ENCODE peak calls at places on chromosomes 5 and 9, in nine cellular contexts. G is heart left ventricle, P is fibroblast of lung, Y is H9, U is brain microvascular endothelial cell, Z is astrocyte, Q is suprapubic skin, A is kidney, O is neural progenitor cell. C is an unnamed sample.

GRCh38 chr9:2257530-2257929 is 242.4 kb downstream of the SMARCA2 start:
- DNase-seq in G (no peak), Z (no peak), O (no peak), Y (no peak), Q (no peak), U (no peak), P (no peak), A (no peak), C (no peak)

GRCh38 chr9:3896576-3896975 is 370.8 kb upstream of the RFX3 start:
- DNase-seq in Y (no peak), U (no peak), A (no peak), O (no peak), G (no peak), P (no peak), Z (no peak), Q (no peak), C (no peak)

GRCh38 chr9:34566972-34567371 is 22.6 kb downstream of the CNTFR start:
- DNase-seq in Y (no peak), Q (no peak), P (no peak), O (no peak), U (no peak), A (peak), Z (no peak), G (peak), C (no peak)

GRCh38 chr5:141680751-141681201 is 1.3 kb downstream of the ARAP3 start:
- DNase-seq in Z (peak), O (peak), G (peak), Q (no peak), U (peak), Y (peak), A (no peak), P (no peak), C (peak)

GRCh38 chr9:9352877-9353481 is 1259.8 kb downstream of the PTPRD start:
- DNase-seq in U (peak), G (no peak), A (no peak), Z (no peak), P (peak), Q (no peak), O (peak), Y (no peak), C (peak)

GRCh38 chr5:175772747-175773533 is 98.4 kb upstream of the CPLX2 start:
- DNase-seq in P (no peak), A (no peak), Y (peak), G (no peak), U (no peak), Q (no peak), Z (no peak), O (peak), C (peak)

GRCh38 chr9:137696526-137696925 is 77.7 kb downstream of the EHMT1 start:
- DNase-seq in O (no peak), Z (no peak), Y (no peak), G (no peak), Q (no peak), U (no peak), A (no peak), P (no peak), C (no peak)

GRCh38 chr9:97710356-97711222 is 13.4 kb upstream of the XPA start:
- DNase-seq in O (peak), P (peak), Y (peak), Z (peak), Q (no peak), A (no peak), U (peak), G (peak), C (peak)

GRCh38 chr5:112238473-112238872 is 180.6 kb downstream of the EPB41L4A start:
- DNase-seq in P (no peak), G (no peak), O (peak), Z (no peak), Q (no peak), U (no peak), Y (no peak), A (no peak), C (no peak)

GRCh38 chr5:56145106-56145505 is 88.0 kb downstream of the ANKRD55 start:
- DNase-seq in G (no peak), A (no peak), Z (no peak), Q (no peak), Y (no peak), P (no peak), U (no peak), O (no peak), C (no peak)

GRCh38 chr9:26950521-26950920 is 3.5 kb upstream of the PLAA start:
- DNase-seq in Q (no peak), O (no peak), A (no peak), G (no peak), Z (no peak), Y (no peak), U (no peak), P (no peak), C (no peak)

GRCh38 chr5:172559004-172559932 is 81.8 kb upstream of the NEURL1B start:
- DNase-seq in G (peak), Z (peak), P (peak), A (peak), Y (no peak), O (no peak), Q (no peak), U (peak), C (no peak)

GRCh38 chr5:93941897-93942296 is 200.5 kb upstream of the POU5F2 start:
- DNase-seq in A (no peak), Z (no peak), Y (no peak), G (no peak), O (no peak), U (no peak), P (no peak), Q (no peak), C (no peak)

GRCh38 chr5:143605403-143606005 is 202.0 kb upstream of the NR3C1 start:
- DNase-seq in G (peak), Q (no peak), Y (no peak), Z (peak), U (peak), A (no peak), O (no peak), P (peak), C (no peak)

GRCh38 chr5:140357731-140358093 is 2.3 kb upstream of the SLC4A9 start:
- DNase-seq in Z (peak), P (peak), O (peak), Q (peak), Y (peak), U (peak), A (peak), G (peak), C (peak)

GRCh38 chr9:3337515-3337914 is 188.3 kb downstream of the RFX3 start:
- DNase-seq in G (peak), Q (no peak), U (peak), P (peak), Z (peak), Y (no peak), A (peak), O (no peak), C (no peak)

GRCh38 chr9:132169672-132170392 is 8.0 kb downstream of the NTNG2 start:
- DNase-seq in U (no peak), O (peak), G (peak), Q (no peak), Z (peak), P (peak), Y (peak), A (no peak), C (peak)

GRCh38 chr5:16547200-16547842 is 69.5 kb downstream of the RETREG1 start:
- DNase-seq in G (no peak), Z (peak), Y (no peak), Q (no peak), A (no peak), U (peak), O (no peak), P (no peak), C (no peak)

GRCh38 chr9:121731919-121732318 is 80.5 kb downstream of the DAB2IP start:
- DNase-seq in U (no peak), Z (no peak), Y (no peak), G (no peak), P (no peak), Q (no peak), A (no peak), O (no peak), C (no peak)

GRCh38 chr5:150107909-150108447 is 21.6 kb upstream of the CSF1R start:
- DNase-seq in O (no peak), Y (no peak), Z (no peak), G (no peak), Q (no peak), U (no peak), P (peak), A (no peak), C (no peak)

GRCh38 chr9:76044420-76044819 is 153.9 kb downstream of the PCSK5 start:
- DNase-seq in P (peak), A (no peak), O (no peak), Y (no peak), Z (peak), Q (no peak), U (peak), G (no peak), C (no peak)

GRCh38 chr5:127785098-127785927 is 82.1 kb downstream of the CCDC192 start:
- DNase-seq in Q (no peak), P (peak), G (no peak), U (peak), A (no peak), Z (peak), O (no peak), Y (no peak), C (no peak)

GRCh38 chr5:96691503-96692303 is 29.5 kb downstream of the CAST start:
- DNase-seq in Z (no peak), A (no peak), P (peak), Q (no peak), O (no peak), Y (no peak), G (no peak), U (no peak), C (no peak)

GRCh38 chr9:82548030-82548429 is 514.9 kb downstream of the RASEF start:
- DNase-seq in A (no peak), U (no peak), Q (no peak), G (no peak), Z (no peak), Y (no peak), P (no peak), O (no peak), C (no peak)

GRCh38 chr5:51644976-51645375 is 261.7 kb downstream of the ISL1 start:
- DNase-seq in Q (no peak), Z (no peak), O (no peak), P (no peak), U (no peak), G (no peak), A (no peak), Y (no peak), C (no peak)

GRCh38 chr9:84315278-84315877 is 25.2 kb downstream of the SLC28A3 start:
- DNase-seq in P (peak), Y (peak), G (peak), Q (no peak), A (no peak), O (peak), Z (peak), U (peak), C (peak)

GRCh38 chr9:68755752-68756151 is 50.7 kb downstream of the PIP5K1B start:
- DNase-seq in G (no peak), Z (no peak), U (no peak), O (peak), Y (no peak), Q (no peak), P (no peak), A (no peak), C (no peak)

GRCh38 chr5:84673785-84674184 is 289.1 kb upstream of the EDIL3 start:
- DNase-seq in U (no peak), Q (no peak), Y (no peak), G (no peak), O (no peak), A (no peak), Z (no peak), P (no peak), C (no peak)

GRCh38 chr5:98349251-98349989 is 424.0 kb upstream of the RGMB start:
- DNase-seq in Z (peak), O (peak), Y (no peak), U (peak), A (no peak), P (peak), G (no peak), Q (no peak), C (peak)

GRCh38 chr5:40367260-40367659 is 312.5 kb upstream of the PTGER4 start:
- DNase-seq in O (no peak), G (no peak), P (peak), A (no peak), U (peak), Y (no peak), Q (no peak), Z (no peak), C (peak)

DNA sequence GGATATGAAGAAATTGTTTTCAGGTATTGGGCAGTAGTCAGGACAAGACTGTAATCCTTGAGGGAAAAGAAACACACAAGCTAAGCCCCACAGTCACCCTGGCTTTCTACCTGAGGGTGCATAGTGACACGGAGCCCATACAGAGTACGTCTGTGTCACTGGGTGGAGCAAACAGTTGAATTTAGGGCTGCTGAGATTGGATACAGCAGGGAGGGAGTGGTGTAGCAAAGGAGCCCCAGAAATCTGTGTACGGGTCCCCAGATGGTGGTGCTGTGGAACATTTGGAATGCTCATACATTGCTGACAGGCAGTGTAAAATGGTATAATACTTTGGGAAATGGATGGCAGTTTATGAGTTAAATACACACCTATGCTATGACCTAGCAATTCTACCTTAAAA is 5.1 kb downstream of the TRMT10B start:
- DNase-seq in A (no peak), P (no peak), G (no peak), Y (no peak), Q (no peak), Z (no peak), U (no peak), O (no peak), C (no peak)
- TF ChIP-seq CTCF in A (no peak), P (no peak), G (no peak), Y (no peak), Q (no peak), Z (no peak), U (no peak), O (no peak), C (no peak)

GRCh38 chr5:134349463-134349862 is 17.5 kb downstream of the CDKL3 start:
- DNase-seq in O (no peak), Q (no peak), U (no peak), A (no peak), Z (no peak), G (no peak), P (no peak), Y (no peak), C (no peak)

GRCh38 chr5:134345996-134346395 is 21.0 kb downstream of the CDKL3 start:
- DNase-seq in Z (no peak), P (no peak), U (no peak), O (no peak), A (no peak), Q (no peak), G (no peak), Y (peak), C (no peak)
- H3K27ac ChIP-seq in Z (no peak), P (no peak), U (no peak), O (no peak), A (no peak), Q (peak), G (no peak), Y (peak), C (no peak)

GRCh38 chr5:179261301-179262125 is 83.7 kb downstream of the ADAMTS2 start:
- DNase-seq in O (peak), G (peak), Q (peak), U (no peak), Z (no peak), P (peak), A (peak), Y (peak), C (no peak)
- TF ChIP-seq CTCF in O (peak), G (no peak), Q (no peak), U (peak), Z (no peak), P (peak), A (no peak), Y (peak), C (peak)

GRCh38 chr5:76804266-76804665 is 14.6 kb upstream of the F2RL1 start:
- DNase-seq in A (no peak), G (no peak), U (peak), P (no peak), O (no peak), Z (peak), Y (no peak), Q (no peak), C (no peak)
- H3K27ac ChIP-seq in A (no peak), G (no peak), U (peak), P (no peak), O (no peak), Z (peak), Y (no peak), Q (no peak), C (no peak)

DNA sequence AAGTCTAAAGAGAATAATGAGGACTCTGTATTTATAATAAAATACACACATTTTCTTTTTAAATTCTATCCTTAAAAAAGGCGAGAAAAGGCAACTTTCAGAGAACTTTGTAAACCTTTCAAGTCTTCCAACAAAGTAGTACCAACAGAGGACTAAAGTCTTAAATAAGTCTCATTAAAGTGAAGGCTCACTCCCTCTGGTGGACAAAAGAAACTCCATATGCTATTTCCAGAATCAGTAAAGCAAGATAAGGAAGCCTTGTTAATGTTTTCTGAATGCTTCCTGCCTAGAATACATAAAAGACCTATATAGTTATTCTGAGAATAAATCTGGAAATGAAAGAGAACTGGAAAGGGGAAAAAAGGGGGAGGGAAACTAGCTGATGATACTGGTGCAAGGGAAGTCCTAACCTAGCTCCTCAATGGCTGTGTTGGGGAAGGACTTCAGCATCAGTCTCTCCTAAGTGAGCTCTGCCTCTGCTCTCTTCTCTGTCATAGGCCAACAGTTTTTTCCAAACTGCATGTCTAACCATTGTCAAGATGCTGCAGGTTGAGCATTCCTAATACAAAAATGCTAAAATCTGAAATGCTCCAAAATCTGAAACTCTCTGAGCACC is 7.2 kb downstream of the HMGCS1 start:
- DNase-seq in P (peak), A (no peak), Q (no peak), U (peak), G (no peak), Z (peak), Y (no peak), O (peak), C (peak)
- TF ChIP-seq CTCF in P (peak), A (peak), Q (peak), U (peak), G (peak), Z (peak), Y (peak), O (peak), C (peak)

GRCh38 chr5:69206528-69207190 is 17.3 kb downstream of the CENPH start:
- DNase-seq in A (no peak), Q (no peak), P (no peak), O (no peak), Z (no peak), Y (no peak), G (no peak), U (peak), C (no peak)

GRCh38 chr5:69212022-69212421 is 22.6 kb downstream of the CENPH start:
- DNase-seq in Z (no peak), O (no peak), A (no peak), Y (no peak), P (no peak), Q (no peak), G (no peak), U (no peak), C (no peak)

GRCh38 chr5:69209607-69210006 is 20.2 kb downstream of the CENPH start:
- DNase-seq in P (no peak), O (no peak), Z (no peak), Q (no peak), U (no peak), A (no peak), G (no peak), Y (no peak), C (no peak)

GRCh38 chr5:69213513-69214215 is 21.0 kb upstream of the CDK7 start:
- DNase-seq in Y (no peak), P (peak), Z (peak), U (peak), A (no peak), O (no peak), G (no peak), Q (no peak), C (no peak)

DNA sequence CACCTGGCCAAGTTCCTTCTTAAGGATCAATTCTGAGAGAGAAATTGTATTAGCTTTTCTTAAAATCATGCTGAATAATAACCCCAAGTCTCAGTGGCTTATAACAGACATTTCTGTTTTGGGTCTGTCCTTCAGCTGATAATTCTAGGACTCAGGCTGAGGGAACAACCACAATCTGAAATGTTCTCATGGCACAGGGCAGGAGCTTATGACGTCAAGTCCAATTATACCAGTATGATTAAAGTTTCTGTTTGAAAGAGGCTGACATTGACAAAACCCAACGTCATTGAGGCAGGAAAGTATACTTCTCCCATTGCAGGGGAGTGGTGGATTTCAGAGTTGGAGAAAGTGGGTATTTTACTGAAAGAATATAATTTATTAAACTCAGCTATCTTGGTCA is 21.8 kb downstream of the CENPH start:
- DNase-seq in U (no peak), G (no peak), A (no peak), P (no peak), O (no peak), Y (no peak), Q (no peak), Z (no peak), C (no peak)
- H3K27ac ChIP-seq in U (no peak), G (peak), A (no peak), P (no peak), O (no peak), Y (no peak), Q (no peak), Z (no peak), C (no peak)

GRCh38 chr5:15013654-15014463 is 142.3 kb upstream of the ANKH start:
- DNase-seq in P (peak), G (no peak), U (peak), O (peak), Q (no peak), Z (peak), Y (no peak), A (no peak), C (peak)
- TF ChIP-seq CTCF in P (peak), G (peak), U (peak), O (peak), Q (peak), Z (peak), Y (peak), A (peak), C (peak)

GRCh38 chr9:30301271-30301963 is 2083.0 kb upstream of the ACO1 start:
- DNase-seq in O (no peak), Y (no peak), U (no peak), P (no peak), Q (no peak), Z (no peak), G (peak), A (no peak), C (no peak)
- H3K27ac ChIP-seq in O (no peak), Y (no peak), U (no peak), P (no peak), Q (no peak), Z (no peak), G (no peak), A (no peak), C (no peak)